ENCODE peak calls at places on chromosomes 11 and 22, in four cellular contexts. P is IMR-90, Y is K562, U is GM12878. E is an unnamed sample.
A peak's percentile ranks its signal among the peaks of the same experiment; 100 is the strongest.

GRCh38 chr11:8357891-8358566 is 94.4 kb upstream of the LMO1 start:
- DNase-seq in U (no peak), Y (no peak), P (no peak), E (no peak)

GRCh38 chr11:36436084-36436483 is 74.0 kb downstream of the TRAF6 start:
- DNase-seq in Y (no peak), U (no peak), P (no peak), E (no peak)

GRCh38 chr11:118098996-118099837 is 12.5 kb upstream of the SMIM35 start:
- DNase-seq in P (no peak), Y (peak; percentile 32), U (no peak), E (no peak)

GRCh38 chr22:25777870-25778269 is 35.9 kb downstream of the MYO18B start:
- DNase-seq in U (peak; percentile 11), P (peak; percentile 45), Y (no peak), E (peak; percentile 44)

GRCh38 chr11:57320719-57321387 is 3.9 kb downstream of the TNKS1BP1 start:
- DNase-seq in P (no peak), Y (no peak), U (no peak), E (no peak)

GRCh38 chr11:20125927-20126326 is 34.3 kb downstream of the DBX1 start:
- DNase-seq in P (peak; percentile 79), Y (no peak), U (no peak), E (no peak)

GRCh38 chr11:3081386-3081751 is 24.1 kb upstream of the CARS1 start:
- DNase-seq in Y (no peak), P (no peak), U (no peak), E (no peak)

GRCh38 chr11:102384419-102385052 is 37.5 kb downstream of the BIRC2 start:
- DNase-seq in Y (peak; percentile 70), U (no peak), P (no peak), E (peak; percentile 81)

GRCh38 chr11:43486141-43486540 is 127.4 kb downstream of the TTC17 start:
- DNase-seq in P (peak; percentile 43), U (no peak), Y (no peak), E (no peak)

GRCh38 chr11:13140028-13140870 is 131.1 kb downstream of the RASSF10 start:
- DNase-seq in Y (no peak), U (peak; percentile 57), P (peak; percentile 26), E (no peak)

GRCh38 chr11:75514596-75514995 is 11.1 kb downstream of the GDPD5 start:
- DNase-seq in Y (no peak), P (no peak), U (no peak), E (no peak)

GRCh38 chr11:97934572-97935208 is 1086.1 kb upstream of the CNTN5 start:
- DNase-seq in U (no peak), P (no peak), Y (no peak), E (no peak)

GRCh38 chr11:16041207-16041606 is 315.1 kb downstream of the SOX6 start:
- DNase-seq in P (no peak), Y (no peak), U (no peak), E (no peak)

GRCh38 chr11:26715133-26715532 is 6.7 kb downstream of the SLC5A12 start:
- DNase-seq in U (no peak), P (no peak), Y (no peak), E (no peak)
- TF ChIP-seq FOS in U (no peak), P (no peak), Y (no peak), E (no peak)

DNA sequence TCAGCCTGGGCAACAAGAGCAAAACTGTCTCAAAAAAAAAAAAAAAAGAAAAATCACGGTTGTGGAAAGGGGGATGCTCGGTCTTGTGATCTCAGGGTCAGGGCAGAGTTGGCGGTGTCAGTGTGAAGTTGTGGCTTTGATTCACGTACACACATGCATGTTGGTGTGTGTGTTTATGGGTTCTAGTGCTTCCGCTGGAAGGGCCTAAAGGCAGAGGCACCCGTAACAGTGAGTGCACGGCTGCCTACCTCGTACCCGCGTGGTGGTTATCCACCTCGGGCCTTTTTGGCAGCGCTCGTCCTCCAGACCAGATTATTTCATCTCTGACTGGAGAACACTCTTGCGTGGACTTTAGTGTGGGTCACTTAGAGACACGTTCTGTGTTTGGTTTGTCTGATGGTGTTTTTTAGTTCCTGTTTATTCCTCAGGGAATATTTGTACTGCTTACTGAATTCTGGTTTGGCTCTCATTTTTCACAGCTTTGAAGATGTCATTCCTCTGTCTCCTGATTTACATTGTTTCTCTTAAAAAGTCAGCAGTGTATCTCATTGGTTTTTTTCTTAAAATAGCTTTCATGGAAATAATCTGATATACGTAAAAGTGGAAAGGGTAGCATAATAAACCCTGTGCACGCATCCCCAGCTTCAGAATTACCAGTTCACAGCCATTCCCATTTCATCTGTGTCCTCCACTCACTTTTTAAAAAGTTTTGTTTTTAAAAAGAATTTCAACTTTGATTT is 15.6 kb downstream of the ZBED4 start:
- DNase-seq in P (no peak), U (no peak), Y (no peak), E (no peak)
- H3K4me1 ChIP-seq in P (no peaks in the 10 kb centered on the region), U (no peaks in the 10 kb centered on the region), Y (peaks cover 6% of the 10 kb centered on the region), E (no peaks in the 10 kb centered on the region)

GRCh38 chr22:28442951-28443876 is 236.4 kb downstream of the TTC28 start:
- DNase-seq in U (no peak), P (peak; percentile 76), Y (no peak), E (peak; percentile 80)

GRCh38 chr22:28442264-28442950 is 237.2 kb downstream of the TTC28 start:
- DNase-seq in P (peak; percentile 69), Y (peak; percentile 71), U (no peak), E (peak; percentile 59)

GRCh38 chr22:28438183-28438778 is 241.4 kb downstream of the TTC28 start:
- DNase-seq in P (no peak), Y (no peak), U (no peak), E (no peak)

GRCh38 chr22:28441720-28442263 is 237.8 kb downstream of the TTC28 start:
- DNase-seq in P (no peak), Y (no peak), U (no peak), E (peak; percentile 9)

DNA sequence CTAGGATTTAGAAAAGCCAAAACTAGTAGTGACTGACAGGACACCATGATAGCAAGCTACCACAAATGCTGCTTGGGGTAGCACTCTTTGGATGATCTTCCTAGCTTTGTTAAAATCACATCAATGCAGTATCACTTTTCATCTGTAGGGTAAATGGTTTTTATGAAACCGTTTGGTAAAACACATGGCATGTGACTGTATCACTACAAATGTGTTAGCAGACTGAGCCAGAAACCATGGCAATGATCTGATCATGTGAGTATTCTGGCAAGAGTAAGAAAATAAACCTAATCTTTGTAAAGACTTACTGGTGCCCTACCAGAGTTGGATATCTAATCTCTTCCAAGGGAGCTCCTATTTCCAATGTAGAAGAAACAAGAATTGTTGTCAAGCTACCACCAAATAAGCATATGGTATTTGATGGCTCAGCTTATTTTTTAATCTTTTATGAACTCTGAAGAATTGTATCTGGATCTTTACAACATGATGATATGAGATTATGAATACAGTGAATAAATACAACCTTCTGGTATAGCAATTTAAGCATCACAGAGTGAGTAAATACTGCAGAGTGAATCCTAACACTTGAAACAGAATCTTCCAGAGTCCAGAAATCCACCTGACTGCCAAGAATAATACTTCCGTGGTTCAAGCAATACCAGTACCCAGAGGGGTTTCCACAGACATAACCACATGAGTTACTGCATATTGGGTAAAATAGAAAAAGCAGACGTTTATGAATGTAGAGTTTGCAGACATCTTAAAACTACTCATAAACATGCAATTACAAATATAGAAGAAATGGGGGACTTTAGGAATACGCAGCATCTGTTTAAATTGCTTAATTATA is 238.9 kb downstream of the TTC28 start:
- DNase-seq in P (peak; percentile 80), U (no peak), Y (no peak), E (peak; percentile 16)
- H3K4me3 ChIP-seq in P (no peak overlapping the region), U (no peak overlapping the region), Y (no peak overlapping the region), E (no peak overlapping the region)

DNA sequence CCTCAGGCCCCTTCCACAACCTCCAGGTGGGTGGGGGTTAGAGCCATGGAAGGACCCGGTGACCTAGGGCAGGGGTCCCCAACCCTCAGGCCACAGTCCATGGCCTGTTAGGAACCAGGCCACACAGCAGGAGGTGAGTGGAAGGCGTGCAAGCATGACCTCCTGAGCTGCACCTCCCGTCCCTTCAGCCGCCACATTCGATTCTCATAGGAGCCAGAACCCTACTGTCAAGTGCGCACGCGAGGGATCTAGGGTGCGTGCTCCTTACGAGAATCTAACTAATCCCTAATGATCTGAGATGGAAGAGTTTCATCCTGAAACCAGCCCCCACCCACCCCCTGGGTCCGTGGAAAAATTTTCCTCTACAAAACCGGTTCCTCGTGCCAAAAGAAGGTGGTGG is 3.6 kb upstream of the KRTAP5-4 start:
- DNase-seq in U (no peak), Y (no peak), P (no peak), E (no peak)
- TF ChIP-seq FOS in U (no peak), Y (no peak), P (no peak), E (no peak)

DNA sequence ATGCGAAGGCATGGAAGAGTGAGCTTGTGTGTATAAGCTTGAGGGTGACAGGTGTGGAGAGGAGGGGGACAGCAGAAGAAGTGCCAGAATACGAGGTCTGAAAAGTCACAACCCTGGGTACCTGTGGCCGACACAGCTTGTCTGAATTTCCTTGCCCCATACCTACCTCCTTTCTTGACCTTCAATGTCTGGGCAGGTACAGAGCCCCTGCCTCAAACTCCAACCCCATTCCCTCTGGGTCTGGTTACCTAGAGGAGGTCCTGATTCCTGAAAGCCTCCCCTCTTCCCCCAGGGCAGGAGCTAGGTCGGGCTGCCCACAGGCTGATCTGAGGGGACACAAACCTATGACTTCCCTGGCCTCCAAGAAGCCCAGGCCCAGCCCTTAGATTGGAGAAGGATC is 36.6 kb upstream of the FCHSD2 start:
- DNase-seq in Y (no peak), U (no peak), P (no peak), E (no peak)
- H3K4me1 ChIP-seq in Y (peaks cover 12% of the 10 kb centered on the region), U (peaks cover 37% of the 10 kb centered on the region), P (peaks cover 5% of the 10 kb centered on the region), E (peaks cover 27% of the 10 kb centered on the region)

GRCh38 chr11:95923441-95923729 is 522 bp downstream of the MTMR2 start:
- DNase-seq in U (no peak), Y (no peak), P (no peak), E (no peak)

GRCh38 chr11:95923730-95924413 is at the start of gene MTMR2:
- DNase-seq in U (peak; percentile 16), P (peak; percentile 70), Y (peak; percentile 81), E (peak; percentile 82)

GRCh38 chr11:95920460-95921105 is 3.3 kb downstream of the MTMR2 start:
- DNase-seq in U (no peak), Y (no peak), P (peak; percentile 42), E (no peak)

GRCh38 chr11:95922536-95923440 is 1.1 kb downstream of the MTMR2 start:
- DNase-seq in Y (no peak), P (no peak), U (no peak), E (peak; percentile 48)

GRCh38 chr11:95922099-95922498 is 1.8 kb downstream of the MTMR2 start:
- DNase-seq in P (no peak), Y (no peak), U (no peak), E (peak; percentile 20)
- H3K4me3 ChIP-seq in P (no peak overlapping the region), Y (peak overlapping the region; percentile 29), U (no peak overlapping the region), E (no peak overlapping the region)

DNA sequence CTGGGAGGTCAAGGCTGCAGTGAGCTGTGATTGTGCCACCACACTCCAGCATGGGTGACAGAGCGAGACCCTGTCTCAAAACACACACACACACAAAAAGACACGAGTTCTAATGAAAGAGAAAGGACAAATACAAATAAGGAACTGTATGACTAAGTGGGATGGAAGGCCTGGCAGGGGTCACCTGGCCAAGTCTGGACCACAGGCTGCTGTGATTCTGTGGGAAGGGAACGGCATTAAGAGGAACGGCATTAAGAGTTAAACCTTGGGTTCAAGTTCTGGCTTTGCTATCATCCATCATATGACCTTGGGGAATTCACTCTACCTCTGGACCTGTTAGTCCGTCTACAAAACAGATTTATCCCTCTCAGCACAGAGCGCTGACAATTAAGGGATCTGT is 47.7 kb downstream of the LRFN4 start:
- DNase-seq in P (no peak), U (no peak), Y (no peak), E (no peak)
- TF ChIP-seq FOS in P (no peak), U (no peak), Y (no peak), E (no peak)

E was measured in endothelial cell of umbilical vein.